ENCODE peak calls at places on chromosomes 12 and 14, in four cellular contexts. One of them, this sample, is unnamed.

GRCh38 chr14:52700701-52701172 is 5.4 kb upstream of the ERO1A start:
- DNase-seq in fibroblast of gingiva: no peak
- DNase-seq in cardiac fibroblast: peak
- DNase-seq in cardiac muscle cell: peak
- DNase-seq in this sample: no peak

GRCh38 chr14:37870947-37871346 is 275.5 kb downstream of the TTC6 start:
- DNase-seq in cardiac muscle cell: no peak
- DNase-seq in cardiac fibroblast: no peak
- DNase-seq in fibroblast of gingiva: no peak
- DNase-seq in this sample: no peak

GRCh38 chr14:73237786-73238261 is 518 bp downstream of the PAPLN start:
- DNase-seq in cardiac fibroblast: no peak
- DNase-seq in fibroblast of gingiva: no peak
- DNase-seq in cardiac muscle cell: no peak
- DNase-seq in this sample: no peak

GRCh38 chr12:58425481-58426392 is 484.4 kb downstream of the ATP23 start:
- DNase-seq in fibroblast of gingiva: peak
- DNase-seq in cardiac fibroblast: peak
- DNase-seq in cardiac muscle cell: peak
- DNase-seq in this sample: no peak

GRCh38 chr12:2961705-2962104 is 2.5 kb downstream of the TEAD4 start:
- DNase-seq in cardiac fibroblast: no peak
- DNase-seq in cardiac muscle cell: no peak
- DNase-seq in fibroblast of gingiva: no peak
- DNase-seq in this sample: no peak

GRCh38 chr14:20530771-20531571 is 25.6 kb downstream of the RNASE10 start:
- DNase-seq in cardiac muscle cell: peak
- DNase-seq in cardiac fibroblast: peak
- DNase-seq in fibroblast of gingiva: peak
- DNase-seq in this sample: peak

GRCh38 chr12:82797480-82797879 is 110.8 kb downstream of the TMTC2 start:
- DNase-seq in fibroblast of gingiva: no peak
- DNase-seq in cardiac muscle cell: no peak
- DNase-seq in cardiac fibroblast: no peak
- DNase-seq in this sample: no peak

GRCh38 chr12:25935355-25936144 is 22.9 kb upstream of the RASSF8 start:
- DNase-seq in fibroblast of gingiva: no peak
- DNase-seq in cardiac fibroblast: no peak
- DNase-seq in cardiac muscle cell: peak
- DNase-seq in this sample: no peak

GRCh38 chr12:54411398-54412241 is 7.4 kb downstream of the ITGA5 start:
- DNase-seq in cardiac muscle cell: peak
- DNase-seq in fibroblast of gingiva: peak
- DNase-seq in cardiac fibroblast: peak
- DNase-seq in this sample: peak

GRCh38 chr12:116276433-116277216 is 868 bp downstream of the MED13L start:
- DNase-seq in cardiac fibroblast: peak
- DNase-seq in cardiac muscle cell: peak
- DNase-seq in fibroblast of gingiva: peak
- DNase-seq in this sample: peak

GRCh38 chr12:113222730-113223531 is 1.7 kb downstream of the TPCN1 start:
- DNase-seq in cardiac muscle cell: peak
- DNase-seq in fibroblast of gingiva: peak
- DNase-seq in cardiac fibroblast: peak
- DNase-seq in this sample: no peak

GRCh38 chr12:68259318-68259940 is 6.0 kb upstream of the IL22 start:
- DNase-seq in cardiac fibroblast: peak
- DNase-seq in fibroblast of gingiva: no peak
- DNase-seq in cardiac muscle cell: peak
- DNase-seq in this sample: no peak

GRCh38 chr14:65336191-65336591 is 76.3 kb upstream of the FUT8 start:
- DNase-seq in fibroblast of gingiva: peak
- DNase-seq in cardiac muscle cell: peak
- DNase-seq in cardiac fibroblast: peak
- DNase-seq in this sample: no peak

GRCh38 chr14:64444984-64445845 is 20.1 kb upstream of the AKAP5 start:
- DNase-seq in cardiac fibroblast: peak
- DNase-seq in cardiac muscle cell: peak
- DNase-seq in fibroblast of gingiva: peak
- DNase-seq in this sample: no peak

GRCh38 chr14:82388488-82388887 is 854.8 kb upstream of the SEL1L start:
- DNase-seq in cardiac muscle cell: no peak
- DNase-seq in fibroblast of gingiva: no peak
- DNase-seq in cardiac fibroblast: no peak
- DNase-seq in this sample: no peak

GRCh38 chr12:52860102-52860838 is 11.5 kb upstream of the KRT78 start:
- DNase-seq in cardiac muscle cell: peak
- DNase-seq in fibroblast of gingiva: peak
- DNase-seq in cardiac fibroblast: peak
- DNase-seq in this sample: no peak

This sample was measured in upper lobe of right lung.